ENCODE peak calls at places on chromosomes 6 and 20, in nine cellular contexts. G, V, A, W, L, D, C, O and M are unnamed samples.

GRCh38 chr20:7841967-7842301 is 98.3 kb downstream of the HAO1 start:
- DNase-seq in G (no peak), V (peak), A (no peak), W (no peak), L (no peak), D (no peak), C (peak), O (no peak), M (no peak)

GRCh38 chr6:131858765-131859490 is 51.1 kb downstream of the ENPP1 start:
- DNase-seq in G (no peak), V (no peak), A (no peak), W (no peak), L (no peak), D (no peak), C (no peak), O (no peak), M (no peak)

GRCh38 chr20:51385941-51386530 is 156.5 kb downstream of the NFATC2 start:
- DNase-seq in G (peak), V (peak), A (peak), W (peak), L (peak), D (peak), C (peak), O (no peak), M (no peak)

GRCh38 chr6:67393356-67393755 is 1241.7 kb upstream of the ADGRB3 start:
- DNase-seq in G (no peak), V (no peak), A (no peak), W (no peak), L (no peak), D (no peak), C (no peak), O (no peak), M (no peak)

GRCh38 chr6:82251942-82252341 is 4.4 kb upstream of the IBTK start:
- DNase-seq in G (peak), V (peak), A (peak), W (peak), L (peak), D (peak), C (no peak), O (no peak), M (no peak)

GRCh38 chr20:51373713-51374481 is 168.6 kb downstream of the NFATC2 start:
- DNase-seq in G (no peak), V (no peak), A (no peak), W (peak), L (no peak), D (peak), C (no peak), O (no peak), M (no peak)

GRCh38 chr6:113813207-113813606 is 43.9 kb upstream of the MARCKS start:
- DNase-seq in G (no peak), V (no peak), A (no peak), W (no peak), L (no peak), D (no peak), C (no peak), O (no peak), M (no peak)

GRCh38 chr20:44334306-44334705 is 2.5 kb upstream of the R3HDML start:
- DNase-seq in G (no peak), V (no peak), A (no peak), W (no peak), L (no peak), D (no peak), C (no peak), O (no peak), M (no peak)

GRCh38 chr6:167550936-167551633 is 226.2 kb downstream of the TTLL2 start:
- DNase-seq in G (no peak), V (no peak), A (no peak), W (no peak), L (no peak), D (no peak), C (no peak), O (no peak), M (no peak)

GRCh38 chr6:157232161-157232895 is 91.0 kb downstream of the TMEM242 start:
- DNase-seq in G (no peak), V (no peak), A (no peak), W (no peak), L (no peak), D (no peak), C (no peak), O (no peak), M (no peak)

GRCh38 chr20:8658103-8658502 is 410.8 kb upstream of the PLCB4 start:
- DNase-seq in G (no peak), V (no peak), A (no peak), W (no peak), L (no peak), D (no peak), C (no peak), O (no peak), M (peak)

DNA sequence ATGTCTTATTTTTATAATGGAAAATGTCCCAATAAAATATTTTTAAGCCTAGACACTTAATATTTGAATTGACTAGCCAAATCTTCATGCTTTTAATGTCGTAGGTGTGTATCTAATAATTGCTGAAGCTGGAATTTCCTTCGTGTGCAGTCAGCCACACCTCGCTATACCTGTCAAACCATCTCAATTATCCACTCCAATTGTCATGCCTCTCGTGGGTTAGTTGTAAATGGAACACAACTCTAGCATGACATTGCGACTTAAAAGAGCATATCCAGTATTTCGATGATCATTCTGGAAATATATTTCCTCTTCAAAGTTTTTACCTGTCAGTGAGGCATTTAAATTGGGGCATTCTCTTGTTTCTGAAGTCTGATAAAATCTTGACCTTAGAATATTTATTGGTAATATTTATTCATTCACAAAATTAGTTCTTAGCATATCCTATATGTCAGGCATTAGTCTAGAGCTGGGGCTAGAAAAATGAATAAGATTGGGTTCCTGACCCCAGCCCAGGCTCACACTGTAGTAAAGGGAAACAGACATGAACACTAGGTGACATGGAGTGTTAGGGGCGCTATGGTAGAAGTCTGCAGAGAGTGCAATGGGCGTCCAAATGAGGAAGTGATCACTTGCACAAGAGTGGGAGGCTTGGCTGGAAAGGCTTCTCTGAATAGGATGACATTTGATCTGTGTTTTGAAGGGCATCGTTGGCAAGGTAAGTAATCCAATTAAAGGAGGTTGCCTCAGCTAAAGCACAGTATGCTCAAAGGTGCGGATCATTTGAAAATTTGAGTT is 11.0 kb upstream of the CFAP206 start:
- DNase-seq in G (no peak), V (no peak), A (no peak), W (no peak), L (no peak), D (no peak), C (no peak), O (no peak), M (peak)
- TF ChIP-seq REST in G (no peak), V (no peak), A (no peak), W (no peak), L (no peak), D (no peak), C (no peak), O (no peak), M (no peak)

GRCh38 chr6:41503435-41503768 is 42.8 kb upstream of the FOXP4 start:
- DNase-seq in G (no peak), V (no peak), A (no peak), W (no peak), L (no peak), D (no peak), C (no peak), O (no peak), M (no peak)

GRCh38 chr6:41504526-41505021 is 41.6 kb upstream of the FOXP4 start:
- DNase-seq in G (no peak), V (no peak), A (no peak), W (peak), L (peak), D (no peak), C (no peak), O (no peak), M (no peak)

GRCh38 chr6:41502607-41503434 is 43.4 kb upstream of the FOXP4 start:
- DNase-seq in G (no peak), V (no peak), A (no peak), W (no peak), L (peak), D (no peak), C (no peak), O (no peak), M (no peak)

GRCh38 chr6:41503841-41504525 is 42.2 kb upstream of the FOXP4 start:
- DNase-seq in G (peak), V (peak), A (no peak), W (peak), L (peak), D (no peak), C (no peak), O (no peak), M (no peak)

GRCh38 chr6:41505084-41506049 is 40.8 kb upstream of the FOXP4 start:
- DNase-seq in G (no peak), V (no peak), A (no peak), W (peak), L (peak), D (no peak), C (no peak), O (no peak), M (no peak)
- TF ChIP-seq REST in G (no peak), V (no peak), A (no peak), W (no peak), L (no peak), D (no peak), C (no peak), O (no peak), M (no peak)

GRCh38 chr20:17964632-17965031 is 4.0 kb downstream of the SNX5 start:
- DNase-seq in G (no peak), V (no peak), A (no peak), W (no peak), L (no peak), D (no peak), C (no peak), O (no peak), M (no peak)
- TF ChIP-seq REST in G (no peak), V (no peak), A (no peak), W (no peak), L (no peak), D (no peak), C (no peak), O (no peak), M (no peak)

DNA sequence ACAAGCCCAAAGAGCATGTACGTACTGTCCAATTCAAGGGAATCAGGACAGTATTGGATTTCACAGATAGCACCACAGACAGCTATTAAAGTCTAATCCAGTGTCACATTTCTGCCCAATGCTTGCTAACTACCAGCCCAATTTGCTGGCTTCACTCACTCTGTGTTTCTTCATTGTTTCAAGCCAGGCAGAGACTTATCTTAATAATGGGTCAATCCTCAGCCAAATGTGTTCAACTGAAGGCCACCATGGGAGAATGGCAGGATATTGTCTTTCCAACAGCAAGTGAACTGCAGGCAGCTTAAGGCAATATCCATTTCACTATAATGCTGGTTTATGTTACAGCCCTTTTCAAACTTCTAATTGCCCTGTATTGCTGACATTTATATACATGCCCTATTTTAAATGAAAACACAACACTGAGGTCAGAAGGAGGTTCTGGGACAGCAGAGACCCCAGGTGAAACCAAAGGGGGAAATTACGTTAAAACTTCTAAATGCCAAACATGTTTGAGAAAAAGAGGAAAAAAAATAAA is 142.1 kb upstream of the RSPO3 start:
- DNase-seq in G (no peak), V (no peak), A (no peak), W (no peak), L (peak), D (no peak), C (no peak), O (no peak), M (no peak)
- TF ChIP-seq REST in G (no peak), V (no peak), A (no peak), W (no peak), L (no peak), D (no peak), C (no peak), O (no peak), M (no peak)

DNA sequence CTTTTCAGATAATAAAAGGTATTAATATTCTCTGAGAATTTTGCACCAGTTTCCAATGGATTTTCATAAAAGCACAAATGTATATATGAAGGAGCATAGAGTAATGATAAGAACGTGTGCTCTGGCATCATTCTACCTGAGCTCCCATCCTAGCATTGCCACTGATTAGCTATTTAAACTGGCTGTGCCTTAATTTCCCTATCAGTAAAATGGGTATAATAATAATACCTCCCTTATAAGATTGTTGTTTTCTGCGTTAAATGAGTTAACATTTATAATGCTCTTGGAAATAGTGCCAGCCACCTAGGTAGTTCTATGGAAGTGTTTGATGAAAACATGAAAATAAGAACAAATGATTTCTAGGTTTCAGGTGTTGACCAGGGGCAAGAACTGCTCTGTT is 11.2 kb downstream of the ZKSCAN3 start:
- DNase-seq in G (no peak), V (no peak), A (no peak), W (no peak), L (no peak), D (no peak), C (no peak), O (no peak), M (no peak)
- TF ChIP-seq REST in G (no peak), V (no peak), A (no peak), W (no peak), L (no peak), D (no peak), C (no peak), O (no peak), M (no peak)